ENCODE peak calls at places on chromosomes 13 and 19, in nine cellular contexts. V is transverse colon, R is breast epithelium, C is HCT116, Q is GM12878, M is HepG2, O is sigmoid colon, Z is H1, Y is endothelial cell of umbilical vein. A is an unnamed sample.

GRCh38 chr13:24890256-24890655 is 126.3 kb downstream of the RNF17 start:
- DNase-seq in M (no peak), C (no peak), O (no peak), Q (no peak), Y (no peak), Z (no peak), V (no peak), R (no peak), A (no peak)

GRCh38 chr13:110233181-110233641 is 73.7 kb downstream of the COL4A1 start:
- DNase-seq in Y (peak), R (no peak), Z (peak), C (no peak), Q (no peak), M (no peak), V (no peak), O (peak), A (no peak)

GRCh38 chr19:48659768-48660167 is 13.0 kb downstream of the NTN5 start:
- DNase-seq in M (no peak), Z (no peak), O (no peak), R (no peak), Q (no peak), V (no peak), C (no peak), Y (no peak), A (no peak)

GRCh38 chr19:18023596-18024212 is 15.7 kb downstream of the ARRDC2 start:
- DNase-seq in R (peak), M (no peak), Q (no peak), V (peak), C (no peak), Z (no peak), Y (peak), O (peak), A (peak)

GRCh38 chr13:112443191-112444000 is 67.2 kb downstream of the SPACA7 start:
- DNase-seq in Y (no peak), R (no peak), Z (peak), Q (no peak), M (no peak), O (peak), C (no peak), V (no peak), A (peak)

GRCh38 chr13:49821216-49821820 is 28.8 kb upstream of the KPNA3 start:
- DNase-seq in O (no peak), C (no peak), Z (no peak), V (no peak), R (no peak), Q (no peak), Y (no peak), M (no peak), A (no peak)

GRCh38 chr19:42277821-42278809 is 9.1 kb downstream of the CIC start:
- DNase-seq in Z (no peak), V (no peak), C (no peak), Q (no peak), M (no peak), O (peak), R (peak), Y (peak), A (no peak)

GRCh38 chr19:57506163-57506562 is 6.4 kb downstream of the ZNF773 start:
- DNase-seq in Q (no peak), Z (no peak), V (no peak), C (no peak), M (no peak), R (no peak), Y (no peak), O (no peak), A (no peak)

GRCh38 chr13:42970824-42971669 is 21.0 kb downstream of the EPSTI1 start:
- DNase-seq in Y (peak), Q (no peak), M (peak), Z (peak), C (peak), V (peak), R (no peak), O (no peak), A (no peak)

GRCh38 chr13:54185101-54185500 is 1156.5 kb downstream of the OLFM4 start:
- DNase-seq in Z (no peak), M (no peak), R (no peak), Y (no peak), O (no peak), C (no peak), Q (no peak), V (no peak), A (no peak)

GRCh38 chr13:105936816-105937215 is 598.6 kb downstream of the EFNB2 start:
- DNase-seq in Y (no peak), V (no peak), M (no peak), Z (no peak), O (no peak), C (no peak), Q (no peak), R (no peak), A (no peak)

GRCh38 chr19:39351537-39352037 is 9.4 kb downstream of the SAMD4B start:
- DNase-seq in Q (peak), R (no peak), M (no peak), O (no peak), Y (no peak), V (no peak), Z (no peak), C (no peak), A (no peak)

GRCh38 chr19:39352549-39353285 is 10.5 kb downstream of the SAMD4B start:
- DNase-seq in M (no peak), C (no peak), O (no peak), Q (no peak), V (no peak), R (no peak), Z (no peak), Y (no peak), A (no peak)

GRCh38 chr19:39356073-39356472 is 13.9 kb downstream of the SAMD4B start:
- DNase-seq in Z (no peak), O (no peak), C (no peak), R (no peak), M (no peak), Q (no peak), Y (no peak), V (no peak), A (no peak)

GRCh38 chr19:39356647-39357046 is 14.4 kb downstream of the SAMD4B start:
- DNase-seq in Y (no peak), Z (no peak), Q (no peak), R (no peak), O (no peak), V (no peak), C (no peak), M (no peak), A (no peak)

DNA sequence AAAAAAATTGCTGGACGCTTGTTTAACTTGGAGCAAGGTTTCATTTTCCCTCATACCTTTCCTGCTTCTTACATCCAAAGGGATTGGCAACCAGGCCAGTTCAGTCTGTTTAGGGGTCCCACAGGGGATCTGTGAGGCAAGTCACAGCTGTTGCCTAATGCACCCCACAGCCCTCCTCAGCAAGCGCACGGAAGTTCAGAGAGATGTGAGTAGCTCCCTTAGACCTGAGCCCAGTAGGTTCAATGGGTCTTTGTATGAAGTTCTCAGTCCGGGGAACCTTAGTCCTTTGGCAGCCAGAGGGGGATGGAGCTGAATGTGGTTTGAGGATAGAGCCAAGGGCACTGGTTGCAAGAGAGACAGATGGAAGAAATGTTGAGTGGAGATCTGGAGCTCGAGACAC is 13.0 kb downstream of the SAMD4B start:
- DNase-seq in Z (no peak), M (no peak), V (no peak), C (no peak), O (no peak), Y (no peak), Q (no peak), R (no peak), A (no peak)
- TF ChIP-seq POLR2AphosphoS5 in Z (no peak), M (no peak), V (no peak), C (no peak), O (no peak), Y (no peak), Q (no peak), R (no peak), A (no peak)

DNA sequence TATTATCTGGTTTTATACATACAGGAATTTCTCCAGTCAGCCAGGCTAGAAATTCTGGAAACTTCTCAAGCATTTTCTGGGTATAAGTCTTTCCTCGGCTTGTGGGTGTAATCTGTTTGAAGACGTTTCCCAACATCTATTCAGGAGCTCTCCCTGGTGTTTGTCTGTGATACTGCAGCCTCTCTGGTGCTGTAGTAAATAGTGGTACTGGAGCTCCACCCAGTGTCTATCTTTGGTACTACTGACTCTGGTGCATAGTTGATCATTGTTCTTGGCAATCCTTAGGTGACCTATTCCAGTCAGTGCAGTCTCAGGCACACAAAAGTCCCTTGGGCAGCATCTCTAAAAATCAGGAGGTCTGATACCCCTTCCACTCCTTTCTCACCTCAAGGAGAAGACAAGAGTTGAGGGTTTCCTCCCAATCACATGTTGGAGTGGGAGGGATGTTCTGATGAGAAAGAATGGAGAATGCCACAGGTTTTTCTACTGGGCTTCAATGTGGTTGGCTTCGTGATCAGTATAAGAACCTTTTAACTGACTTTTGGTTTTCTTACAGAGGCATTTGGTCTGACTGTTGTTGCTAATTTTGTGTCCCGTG is 115.5 kb downstream of the CYSLTR2 start:
- DNase-seq in C (peak), O (peak), R (peak), Y (peak), V (peak), Z (peak), Q (peak), M (peak), A (peak)
- TF ChIP-seq CTCF in C (peak), O (peak), R (peak), Y (peak), V (peak), Z (peak), Q (peak), M (peak), A (peak)

DNA sequence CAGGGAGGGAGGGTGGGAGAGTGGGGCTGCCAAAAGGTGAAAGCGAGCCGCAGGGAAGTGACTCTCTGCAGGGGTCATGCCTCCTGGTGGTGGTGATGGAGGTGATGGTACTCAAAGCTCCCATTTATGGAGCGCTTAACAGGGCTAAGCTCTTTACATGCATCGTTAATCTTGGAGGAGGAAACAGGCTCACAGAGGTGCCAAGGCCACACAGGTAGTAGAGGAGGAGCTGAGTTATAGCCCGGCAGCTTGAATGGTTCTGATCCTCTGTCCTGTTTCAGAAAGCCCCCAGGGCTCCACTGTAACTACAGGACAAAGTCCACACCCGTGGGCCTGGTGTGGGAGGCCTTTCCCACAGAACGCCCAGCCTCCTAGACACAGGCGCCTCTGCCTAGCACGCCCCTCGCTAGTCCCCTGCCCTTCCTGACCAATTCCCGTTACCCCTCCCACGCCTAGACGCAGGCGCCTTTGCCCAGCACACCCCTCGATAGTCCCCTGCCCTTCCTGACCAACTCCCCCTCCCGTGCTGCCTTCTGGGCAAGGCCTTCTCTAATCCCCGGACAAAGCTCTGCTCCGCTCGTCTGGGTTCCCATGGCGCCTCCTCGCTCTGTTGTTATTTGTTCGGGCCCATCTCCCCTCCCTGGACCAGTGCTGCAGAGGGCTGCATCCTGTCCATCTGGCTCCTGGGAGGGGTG is 10.8 kb downstream of the PPP1R37 start:
- DNase-seq in Q (no peak), O (no peak), V (no peak), C (no peak), M (peak), R (no peak), Z (no peak), Y (no peak), A (no peak)
- H3K27ac ChIP-seq in Q (no peak), O (no peak), V (peak), C (no peak), M (peak), R (peak), Z (no peak), Y (no peak), A (peak)

GRCh38 chr19:3505598-3506383 is at the start of gene FZR1:
- DNase-seq in O (peak), Q (peak), V (peak), C (peak), M (peak), Z (peak), Y (peak), R (peak), A (no peak)
- TF ChIP-seq POLR2AphosphoS5 in O (peak), Q (peak), V (peak), C (peak), M (peak), Z (peak), Y (peak), R (peak), A (peak)

DNA sequence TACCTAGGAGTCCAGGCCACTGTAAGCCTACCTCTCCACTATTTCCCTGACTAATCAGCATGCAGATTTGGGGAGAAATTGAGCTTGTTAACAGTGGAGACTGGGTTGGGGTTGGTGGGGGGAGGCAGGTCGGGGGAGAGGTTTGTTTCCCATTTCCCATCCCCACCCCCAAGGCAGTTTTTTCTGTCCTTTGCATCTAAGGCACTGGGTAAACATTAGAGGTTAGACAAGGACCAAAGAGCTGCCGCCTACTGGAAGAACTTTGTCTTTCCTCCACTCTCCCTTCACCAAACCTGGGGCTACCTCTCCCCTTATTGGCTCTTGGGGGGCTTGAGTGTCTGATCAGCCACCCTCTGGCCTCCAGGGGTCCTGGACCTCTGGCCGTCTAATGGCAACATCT is 953 bp downstream of the KCNN4 start:
- DNase-seq in C (no peak), Q (no peak), M (no peak), R (no peak), Z (no peak), O (no peak), Y (no peak), V (no peak), A (no peak)
- TF ChIP-seq CTCF in C (peak), Q (peak), M (peak), R (no peak), Z (no peak), O (peak), Y (peak), V (no peak), A (no peak)

GRCh38 chr13:78660130-78660857 is 1.3 kb upstream of the OBI1 start:
- DNase-seq in Y (peak), Z (no peak), Q (no peak), M (peak), O (no peak), C (no peak), R (no peak), V (peak), A (no peak)

GRCh38 chr13:78657699-78658629 is 991 bp downstream of the OBI1 start:
- DNase-seq in Y (peak), M (peak), V (no peak), C (no peak), R (no peak), Z (no peak), Q (no peak), O (no peak), A (no peak)

GRCh38 chr13:78658630-78659449 is at the start of gene OBI1:
- DNase-seq in O (peak), Q (peak), R (peak), M (peak), Y (peak), C (peak), V (peak), Z (peak), A (peak)

GRCh38 chr13:78662467-78662866 is 3.5 kb upstream of the OBI1 start:
- DNase-seq in Q (no peak), Y (no peak), R (no peak), O (no peak), C (no peak), Z (no peak), V (no peak), M (no peak), A (no peak)

GRCh38 chr13:78659450-78660110 is 625 bp upstream of the OBI1 start:
- DNase-seq in Z (no peak), O (no peak), V (no peak), R (no peak), Y (peak), C (no peak), M (no peak), Q (no peak), A (no peak)
- H3K27ac ChIP-seq in Z (no peak), O (peak), V (no peak), R (no peak), Y (peak), C (no peak), M (peak), Q (peak), A (no peak)

GRCh38 chr13:101291647-101292515 is 124.4 kb downstream of the NALCN start:
- DNase-seq in V (no peak), O (no peak), Q (no peak), Y (no peak), Z (no peak), M (no peak), R (no peak), C (no peak), A (no peak)
- TF ChIP-seq POLR2AphosphoS5 in V (no peak), O (no peak), Q (no peak), Y (no peak), Z (no peak), M (no peak), R (no peak), C (no peak), A (no peak)

GRCh38 chr19:35612559-35613321 is at the start of gene HAUS5:
- DNase-seq in M (peak), R (peak), C (peak), Q (peak), O (peak), V (peak), Y (peak), Z (peak), A (no peak)
- TF ChIP-seq CTCF in M (peak), R (no peak), C (no peak), Q (no peak), O (no peak), V (no peak), Y (no peak), Z (no peak), A (peak)

DNA sequence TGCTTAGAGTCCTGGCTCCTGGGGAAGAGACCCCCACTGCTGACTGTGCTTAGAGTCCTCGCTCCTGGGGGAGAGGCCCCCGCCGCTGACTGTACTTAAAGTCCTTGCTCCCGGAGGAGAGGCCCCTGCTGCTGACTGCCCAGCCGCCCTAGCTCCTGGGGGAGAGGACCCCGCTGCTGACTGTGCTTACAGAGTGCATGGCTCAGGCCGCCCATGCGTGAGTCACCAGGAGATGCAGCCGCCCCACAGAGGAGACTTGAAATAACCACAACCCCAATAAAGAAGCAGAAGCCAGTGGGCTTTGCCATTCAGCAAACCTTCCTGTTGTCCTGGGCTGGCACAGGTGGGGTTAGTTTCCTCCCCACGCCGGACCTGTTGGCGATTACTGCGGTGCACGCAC is 79.2 kb upstream of the C13orf46 start:
- DNase-seq in V (no peak), C (no peak), M (no peak), O (no peak), R (no peak), Z (no peak), Y (no peak), Q (no peak), A (no peak)
- H3K27ac ChIP-seq in V (no peak), C (no peak), M (no peak), O (no peak), R (no peak), Z (no peak), Y (no peak), Q (no peak), A (peak)

A was measured in vagina.